ENCODE peak calls at places on chromosomes 13 and 19, in nine cellular contexts. O, J, Z, X, I, N, V, Q and R are unnamed samples. For H3K9me3, the result is how much of the 10 kb centered on the place peaks cover.

GRCh38 chr13:111288276-111288675 is 32.2 kb upstream of the TEX29 start:
- DNase-seq in O (no peak), J (no peak), Z (no peak), X (no peak), I (no peak), N (no peak), V (no peak), Q (no peak), R (no peak)

GRCh38 chr19:17784201-17785008 is 10.5 kb upstream of the B3GNT3 start:
- DNase-seq in O (peak), J (peak), Z (peak), X (peak), I (peak), N (peak), V (peak), Q (peak), R (peak)

GRCh38 chr13:73171926-73172325 is 113.1 kb downstream of the KLF5 start:
- DNase-seq in O (no peak), J (peak), Z (peak), X (no peak), I (no peak), N (no peak), V (no peak), Q (no peak), R (no peak)

GRCh38 chr19:35937345-35938281 is 1.4 kb downstream of the LRFN3 start:
- DNase-seq in O (no peak), J (peak), Z (no peak), X (no peak), I (no peak), N (no peak), V (no peak), Q (no peak), R (peak)

GRCh38 chr13:46633416-46633815 is 80.4 kb downstream of the LRCH1 start:
- DNase-seq in O (no peak), J (peak), Z (no peak), X (no peak), I (no peak), N (no peak), V (no peak), Q (no peak), R (no peak)

GRCh38 chr19:5048091-5048726 is 79.3 kb downstream of the KDM4B start:
- DNase-seq in O (peak), J (peak), Z (peak), X (peak), I (peak), N (peak), V (peak), Q (peak), R (peak)

GRCh38 chr19:10566658-10567410 is 1.0 kb upstream of the KRI1 start:
- DNase-seq in O (no peak), J (peak), Z (no peak), X (no peak), I (no peak), N (peak), V (no peak), Q (no peak), R (peak)

GRCh38 chr13:77833331-77833863 is 85.2 kb downstream of the EDNRB start:
- DNase-seq in O (no peak), J (peak), Z (no peak), X (peak), I (no peak), N (no peak), V (no peak), Q (no peak), R (peak)

GRCh38 chr19:38183227-38183914 is 40.7 kb downstream of the DPF1 start:
- DNase-seq in O (peak), J (peak), Z (peak), X (peak), I (no peak), N (no peak), V (peak), Q (no peak), R (no peak)

GRCh38 chr19:13008926-13009787 is 13.9 kb downstream of the NFIX start:
- DNase-seq in O (no peak), J (peak), Z (no peak), X (no peak), I (no peak), N (no peak), V (no peak), Q (no peak), R (no peak)

GRCh38 chr19:3276341-3276799 is 51.9 kb downstream of the CELF5 start:
- DNase-seq in O (no peak), J (no peak), Z (no peak), X (no peak), I (peak), N (peak), V (no peak), Q (peak), R (peak)

GRCh38 chr13:112931028-112931934 is 37.7 kb upstream of the MCF2L start:
- DNase-seq in O (no peak), J (peak), Z (peak), X (no peak), I (peak), N (no peak), V (no peak), Q (no peak), R (no peak)

GRCh38 chr13:71865858-71866172 is 1.2 kb downstream of the DACH1 start:
- DNase-seq in O (no peak), J (no peak), Z (no peak), X (peak), I (no peak), N (peak), V (no peak), Q (no peak), R (no peak)

GRCh38 chr13:27038323-27038722 is 133.3 kb downstream of the USP12 start:
- DNase-seq in O (no peak), J (peak), Z (no peak), X (no peak), I (no peak), N (no peak), V (no peak), Q (no peak), R (no peak)

GRCh38 chr13:105598551-105598950 is 936.9 kb downstream of the EFNB2 start:
- DNase-seq in O (no peak), J (no peak), Z (no peak), X (no peak), I (no peak), N (no peak), V (no peak), Q (no peak), R (no peak)

GRCh38 chr13:91922969-91923592 is 524.7 kb downstream of the GPC5 start:
- DNase-seq in O (no peak), J (no peak), Z (peak), X (no peak), I (no peak), N (no peak), V (no peak), Q (no peak), R (no peak)

GRCh38 chr13:102312841-102313240 is 89.0 kb downstream of the FGF14 start:
- DNase-seq in O (no peak), J (no peak), Z (no peak), X (no peak), I (no peak), N (no peak), V (no peak), Q (no peak), R (no peak)

GRCh38 chr13:49020940-49021548 is 45.3 kb downstream of the FNDC3A start:
- DNase-seq in O (no peak), J (peak), Z (no peak), X (no peak), I (no peak), N (no peak), V (no peak), Q (no peak), R (no peak)

GRCh38 chr19:38714354-38714778 is 29.9 kb downstream of the CAPN12 start:
- DNase-seq in O (no peak), J (no peak), Z (no peak), X (peak), I (no peak), N (no peak), V (no peak), Q (peak), R (peak)

GRCh38 chr19:33446918-33447293 is 73.4 kb downstream of the CEBPG start:
- DNase-seq in O (no peak), J (no peak), Z (no peak), X (no peak), I (peak), N (peak), V (no peak), Q (no peak), R (no peak)

GRCh38 chr13:78323848-78324247 is 279.5 kb downstream of the POU4F1 start:
- DNase-seq in O (no peak), J (no peak), Z (no peak), X (no peak), I (no peak), N (no peak), V (no peak), Q (no peak), R (no peak)

DNA sequence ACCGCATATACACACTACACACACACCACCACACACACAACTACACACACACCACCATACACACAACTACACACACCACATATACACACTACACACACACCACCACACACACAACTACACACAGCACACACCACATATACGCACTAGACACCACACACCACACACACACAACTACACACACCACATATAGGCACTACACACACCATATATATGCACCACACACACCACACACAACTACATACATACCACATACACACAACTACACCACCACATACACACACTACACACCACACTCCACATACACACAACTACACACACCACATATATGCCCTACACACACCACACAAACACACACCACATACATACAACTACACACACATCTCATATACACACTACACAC is 28.3 kb downstream of the CRYL1 start:
- DNase-seq in O (no peak), J (no peak), Z (no peak), X (no peak), I (no peak), N (no peak), V (no peak), Q (no peak), R (no peak)
- H3K9me3 ChIP-seq in O (under half), J (under half), Z (under half), X (under half), I (under half), N (under half), V (under half), Q (under half), R (under half)

GRCh38 chr19:54451997-54452396 is 3.0 kb downstream of the LENG8 start:
- DNase-seq in O (no peak), J (no peak), Z (no peak), X (no peak), I (no peak), N (peak), V (no peak), Q (no peak), R (no peak)

GRCh38 chr19:54449701-54450069 is 686 bp downstream of the LENG8 start:
- DNase-seq in O (no peak), J (peak), Z (no peak), X (no peak), I (no peak), N (no peak), V (no peak), Q (no peak), R (no peak)

GRCh38 chr19:54452626-54453025 is 3.6 kb downstream of the LENG8 start:
- DNase-seq in O (no peak), J (no peak), Z (no peak), X (no peak), I (no peak), N (peak), V (no peak), Q (no peak), R (no peak)

GRCh38 chr19:54448774-54449700 is at the start of gene LENG8:
- DNase-seq in O (peak), J (peak), Z (peak), X (peak), I (peak), N (peak), V (peak), Q (peak), R (peak)

GRCh38 chr19:54451331-54451871 is 2.4 kb downstream of the LENG8 start:
- DNase-seq in O (no peak), J (peak), Z (no peak), X (no peak), I (peak), N (peak), V (no peak), Q (no peak), R (peak)
- H3K4me3 ChIP-seq in O (no peak), J (peak), Z (no peak), X (no peak), I (no peak), N (peak), V (no peak), Q (no peak), R (no peak)

GRCh38 chr13:98443800-98444325 is 133.0 kb downstream of the STK24 start:
- DNase-seq in O (no peak), J (no peak), Z (no peak), X (no peak), I (no peak), N (no peak), V (no peak), Q (no peak), R (no peak)
- H3K27ac ChIP-seq in O (no peak), J (peak), Z (no peak), X (no peak), I (no peak), N (no peak), V (no peak), Q (no peak), R (no peak)

DNA sequence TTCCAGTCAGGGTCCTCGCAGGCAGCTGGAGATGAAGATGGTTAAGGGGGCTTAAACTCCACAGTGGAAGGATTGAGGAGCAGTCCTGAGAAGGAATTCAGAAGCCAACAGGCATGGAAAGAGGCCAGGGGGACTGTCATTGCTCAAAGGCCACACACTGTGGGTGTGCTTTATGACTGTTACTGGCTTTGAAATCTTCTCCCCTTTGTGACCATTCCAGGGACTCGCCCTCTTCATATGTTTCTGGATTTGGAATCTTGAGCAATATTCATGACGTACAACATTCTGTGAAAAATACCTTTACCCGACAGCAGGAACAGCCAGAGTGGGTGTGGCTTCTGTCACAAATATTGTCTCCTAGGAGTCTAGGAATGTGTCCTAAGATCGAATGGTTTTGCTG is 16.6 kb downstream of the CEACAM7 start:
- DNase-seq in O (no peak), J (no peak), Z (no peak), X (no peak), I (no peak), N (no peak), V (no peak), Q (no peak), R (no peak)
- H3K9me3 ChIP-seq in O (under half), J (under half), Z (under half), X (under half), I (under half), N (under half), V (under half), Q (under half), R (under half)

DNA sequence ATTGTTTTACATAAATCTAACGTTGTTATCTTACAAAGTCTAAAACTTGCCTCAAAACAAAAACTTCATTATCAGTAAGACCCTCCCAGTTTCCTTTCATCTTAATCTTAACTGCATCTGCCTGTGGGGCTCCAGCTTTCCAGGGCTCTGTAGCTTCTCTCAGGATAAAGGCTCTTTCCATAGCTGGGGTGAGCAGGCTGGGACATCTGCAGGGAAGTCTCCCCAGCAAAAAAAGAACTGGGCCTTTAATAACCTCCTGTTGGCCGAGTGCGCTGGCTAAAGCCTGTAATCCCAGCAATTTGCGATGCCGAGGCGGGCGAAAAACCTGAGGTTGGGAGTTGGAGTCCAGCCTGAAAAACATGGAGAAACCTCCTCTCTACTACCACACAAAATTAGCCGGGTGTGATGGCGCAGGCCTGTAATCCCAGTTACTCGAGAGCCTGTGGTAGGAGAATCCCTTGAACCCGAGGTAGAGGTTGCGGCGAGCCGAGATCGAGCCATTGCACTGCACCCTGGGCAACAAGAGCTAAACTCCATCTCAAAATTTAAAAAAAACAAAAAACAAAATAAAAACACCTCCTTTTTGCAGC is 142.9 kb downstream of the ZNF737 start:
- DNase-seq in O (peak), J (peak), Z (no peak), X (peak), I (no peak), N (no peak), V (no peak), Q (no peak), R (no peak)
- H3K4me3 ChIP-seq in O (no peak), J (peak), Z (peak), X (no peak), I (peak), N (peak), V (peak), Q (peak), R (no peak)

DNA sequence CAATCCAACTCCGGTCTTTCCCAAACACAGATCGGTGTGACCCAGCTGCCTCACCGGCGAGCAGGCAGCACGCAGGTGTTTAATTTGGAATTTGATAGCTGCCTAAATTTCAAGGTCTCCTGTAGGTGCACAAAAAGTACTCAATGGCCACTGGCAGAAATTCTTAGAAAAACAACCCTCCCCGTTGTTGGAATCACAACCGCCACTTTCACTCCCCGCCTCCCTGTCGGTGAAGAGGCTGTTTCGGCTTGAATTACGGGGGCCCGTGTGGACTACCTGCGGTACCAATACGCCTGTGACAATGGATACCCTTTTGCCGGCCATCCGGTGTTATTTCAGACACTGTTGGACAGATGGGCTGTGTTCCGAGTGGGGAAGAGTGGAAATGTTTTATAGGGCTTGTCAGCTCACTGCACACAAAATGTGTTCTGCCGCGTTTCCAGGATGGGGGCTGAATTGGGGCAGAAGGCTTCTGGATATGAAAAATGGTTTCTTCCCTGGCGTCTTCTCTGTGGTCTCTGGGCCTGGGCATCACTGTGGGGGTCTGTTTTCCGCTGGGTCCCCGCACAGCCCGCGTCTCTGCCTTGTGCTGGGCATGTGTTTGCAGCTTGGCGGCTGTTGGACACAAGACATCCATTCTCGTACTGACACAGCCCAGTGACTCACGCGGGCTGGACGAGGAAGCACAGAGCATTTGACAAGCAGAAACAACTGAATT is 45.4 kb downstream of the ZIC5 start:
- DNase-seq in O (no peak), J (peak), Z (no peak), X (no peak), I (peak), N (no peak), V (no peak), Q (peak), R (peak)
- H3K27ac ChIP-seq in O (no peak), J (no peak), Z (no peak), X (no peak), I (no peak), N (no peak), V (no peak), Q (no peak), R (no peak)

GRCh38 chr19:56617531-56617930 is 22.4 kb downstream of the ZNF71 start:
- DNase-seq in O (no peak), J (no peak), Z (no peak), X (no peak), I (no peak), N (no peak), V (no peak), Q (no peak), R (no peak)

GRCh38 chr19:56625708-56626107 is 17.3 kb upstream of the SMIM17 start:
- DNase-seq in O (no peak), J (no peak), Z (no peak), X (no peak), I (no peak), N (no peak), V (no peak), Q (no peak), R (no peak)

GRCh38 chr19:56623006-56623405 is 20.0 kb upstream of the SMIM17 start:
- DNase-seq in O (no peak), J (no peak), Z (no peak), X (no peak), I (no peak), N (no peak), V (no peak), Q (no peak), R (no peak)

GRCh38 chr19:56619131-56619530 is 23.8 kb upstream of the SMIM17 start:
- DNase-seq in O (no peak), J (no peak), Z (no peak), X (no peak), I (no peak), N (no peak), V (no peak), Q (no peak), R (no peak)

GRCh38 chr19:56622374-56622773 is 20.6 kb upstream of the SMIM17 start:
- DNase-seq in O (no peak), J (no peak), Z (no peak), X (no peak), I (no peak), N (no peak), V (no peak), Q (no peak), R (no peak)
- H3K9me3 ChIP-seq in O (under half), J (under half), Z (under half), X (under half), I (half or more), N (half or more), V (under half), Q (under half), R (under half)

GRCh38 chr19:55092423-55093318 is 17.0 kb downstream of the EPS8L1 start:
- DNase-seq in O (no peak), J (no peak), Z (no peak), X (no peak), I (no peak), N (no peak), V (no peak), Q (no peak), R (no peak)
- H3K4me3 ChIP-seq in O (no peak), J (no peak), Z (no peak), X (no peak), I (no peak), N (no peak), V (no peak), Q (no peak), R (no peak)

GRCh38 chr13:50599927-50600326 is 243.6 kb downstream of the DLEU7 start:
- DNase-seq in O (no peak), J (no peak), Z (no peak), X (no peak), I (no peak), N (no peak), V (no peak), Q (no peak), R (no peak)

GRCh38 chr13:50596776-50597203 is 246.7 kb downstream of the DLEU7 start:
- DNase-seq in O (no peak), J (no peak), Z (no peak), X (no peak), I (no peak), N (no peak), V (no peak), Q (no peak), R (no peak)

GRCh38 chr13:50599046-50599445 is 244.4 kb downstream of the DLEU7 start:
- DNase-seq in O (no peak), J (no peak), Z (no peak), X (no peak), I (no peak), N (no peak), V (no peak), Q (no peak), R (no peak)

GRCh38 chr13:50596103-50596502 is 247.4 kb downstream of the DLEU7 start:
- DNase-seq in O (no peak), J (no peak), Z (no peak), X (no peak), I (no peak), N (no peak), V (no peak), Q (no peak), R (no peak)

DNA sequence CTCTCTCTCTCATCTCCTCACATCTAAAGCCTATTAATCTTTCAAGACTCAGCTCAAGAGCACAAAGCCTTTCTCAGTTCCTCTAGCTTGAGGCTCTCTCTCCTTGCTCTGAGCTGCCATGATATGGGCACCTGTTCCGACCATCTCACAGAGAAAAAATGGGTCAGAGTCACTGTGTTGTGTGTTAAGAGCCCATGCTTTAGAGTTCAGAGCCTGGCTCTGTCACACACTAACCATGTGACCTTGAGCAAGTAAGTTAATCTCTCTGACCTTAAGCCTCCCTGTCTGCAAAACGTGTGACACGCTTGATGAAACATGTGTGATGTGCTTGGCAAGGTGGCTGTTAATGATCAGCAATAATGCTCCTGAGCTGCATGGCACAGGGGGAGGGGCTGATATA is 245.2 kb downstream of the DLEU7 start:
- DNase-seq in O (no peak), J (no peak), Z (no peak), X (no peak), I (no peak), N (no peak), V (no peak), Q (no peak), R (no peak)
- H3K27ac ChIP-seq in O (no peak), J (no peak), Z (no peak), X (peak), I (no peak), N (no peak), V (no peak), Q (no peak), R (no peak)